ENCODE peak calls at places on chromosomes 11 and 22, in four cellular contexts. One of them, this sample, is unnamed.

GRCh38 chr11:108092134-108092533 is 29.2 kb upstream of the ACAT1 start:
- DNase-seq in H1: no peak
- DNase-seq in HepG2: no peak
- DNase-seq in GM12878: no peak
- DNase-seq in this sample: no peak

GRCh38 chr11:130945945-130946344 is 29.7 kb upstream of the SNX19 start:
- DNase-seq in H1: no peak
- DNase-seq in HepG2: no peak
- DNase-seq in GM12878: no peak
- DNase-seq in this sample: no peak

GRCh38 chr11:134069996-134070845 is 1.3 kb downstream of the JAM3 start:
- DNase-seq in GM12878: no peak
- DNase-seq in HepG2: no peak
- DNase-seq in H1: no peak
- DNase-seq in this sample: no peak

GRCh38 chr11:66124564-66124963 is 54.5 kb downstream of the PACS1 start:
- DNase-seq in GM12878: no peak
- DNase-seq in HepG2: no peak
- DNase-seq in H1: no peak
- DNase-seq in this sample: no peak

GRCh38 chr11:129881570-129882170 is 13.7 kb downstream of the NFRKB start:
- DNase-seq in GM12878: no peak
- DNase-seq in HepG2: peak
- DNase-seq in H1: no peak
- DNase-seq in this sample: peak

GRCh38 chr11:28833670-28834069 is 725.5 kb downstream of the METTL15 start:
- DNase-seq in H1: no peak
- DNase-seq in HepG2: no peak
- DNase-seq in GM12878: no peak
- DNase-seq in this sample: no peak

GRCh38 chr11:70680781-70681281 is 282.5 kb downstream of the CTTN start:
- DNase-seq in H1: no peak
- DNase-seq in GM12878: no peak
- DNase-seq in HepG2: no peak
- DNase-seq in this sample: no peak

GRCh38 chr22:39502109-39502788 is at the start of gene MIEF1:
- DNase-seq in H1: peak
- DNase-seq in GM12878: peak
- DNase-seq in HepG2: peak
- DNase-seq in this sample: peak

GRCh38 chr11:76624515-76625379 is 45.8 kb downstream of the LRRC32 start:
- DNase-seq in H1: no peak
- DNase-seq in HepG2: no peak
- DNase-seq in GM12878: no peak
- DNase-seq in this sample: no peak

GRCh38 chr11:96275807-96276594 is 67.0 kb downstream of the MAML2 start:
- DNase-seq in H1: no peak
- DNase-seq in HepG2: no peak
- DNase-seq in GM12878: no peak
- DNase-seq in this sample: no peak

GRCh38 chr11:66277475-66278391 is at the start of gene CNIH2:
- DNase-seq in HepG2: no peak
- DNase-seq in GM12878: no peak
- DNase-seq in H1: no peak
- DNase-seq in this sample: peak

GRCh38 chr11:23563591-23563990 is 703.3 kb upstream of the CCDC179 start:
- DNase-seq in GM12878: no peak
- DNase-seq in HepG2: no peak
- DNase-seq in H1: no peak
- DNase-seq in this sample: no peak

GRCh38 chr11:62171261-62171723 is 18.7 kb upstream of the SCGB1D1 start:
- DNase-seq in GM12878: peak
- DNase-seq in HepG2: peak
- DNase-seq in H1: peak
- DNase-seq in this sample: peak

GRCh38 chr11:5809122-5809519 is 397 bp downstream of the OR52N2 start:
- DNase-seq in HepG2: no peak
- DNase-seq in H1: no peak
- DNase-seq in GM12878: no peak
- DNase-seq in this sample: no peak

GRCh38 chr22:49291169-49291568 is 536.5 kb downstream of the BRD1 start:
- DNase-seq in H1: no peak
- DNase-seq in HepG2: no peak
- DNase-seq in GM12878: no peak
- DNase-seq in this sample: no peak

DNA sequence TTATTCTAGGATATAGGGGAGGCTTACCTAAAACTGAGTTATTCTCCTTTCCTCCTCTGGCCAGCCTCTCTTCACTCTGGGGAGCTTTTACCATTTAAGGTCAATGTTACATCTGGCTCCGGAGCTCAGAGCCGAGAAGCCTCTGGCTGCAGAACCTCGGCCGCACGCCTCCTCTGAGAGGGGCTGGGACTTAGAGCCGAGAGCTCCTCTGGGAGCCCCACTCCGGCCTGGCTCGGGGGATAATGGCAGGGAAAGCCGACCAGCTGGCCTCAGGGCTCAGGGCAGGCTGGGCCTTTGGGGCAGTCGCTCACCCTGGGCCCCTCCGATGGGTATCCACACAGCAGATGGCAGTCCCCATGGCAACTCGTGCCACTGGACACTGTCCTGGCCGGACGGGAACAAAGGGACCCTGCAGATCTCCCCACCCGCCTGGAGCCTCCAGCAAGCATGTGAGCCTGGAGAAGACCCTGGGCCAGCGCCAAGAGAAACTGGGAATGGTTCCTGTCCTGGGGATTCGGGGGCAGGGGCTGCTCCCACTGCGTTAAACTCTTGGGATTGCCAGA is at the start of gene IRAG1:
- DNase-seq in H1: no peak
- DNase-seq in HepG2: no peak
- DNase-seq in GM12878: no peak
- DNase-seq in this sample: no peak
- TF ChIP-seq CBX5 in H1: no peak
- TF ChIP-seq CBX5 in HepG2: no peak
- TF ChIP-seq CBX5 in GM12878: no peak
- TF ChIP-seq CBX5 in this sample: no peak

GRCh38 chr11:47156333-47156732 is 20.3 kb downstream of the ARFGAP2 start:
- DNase-seq in HepG2: no peak
- DNase-seq in GM12878: no peak
- DNase-seq in H1: no peak
- DNase-seq in this sample: no peak

GRCh38 chr11:47156951-47157350 is 19.7 kb downstream of the ARFGAP2 start:
- DNase-seq in HepG2: no peak
- DNase-seq in GM12878: no peak
- DNase-seq in H1: no peak
- DNase-seq in this sample: no peak

GRCh38 chr11:47152953-47153950 is 23.4 kb downstream of the ARFGAP2 start:
- DNase-seq in HepG2: peak
- DNase-seq in GM12878: peak
- DNase-seq in H1: no peak
- DNase-seq in this sample: peak

GRCh38 chr11:47155914-47156313 is 20.8 kb downstream of the ARFGAP2 start:
- DNase-seq in H1: no peak
- DNase-seq in HepG2: no peak
- DNase-seq in GM12878: no peak
- DNase-seq in this sample: no peak

GRCh38 chr11:47154738-47155570 is 21.7 kb downstream of the ARFGAP2 start:
- DNase-seq in GM12878: no peak
- DNase-seq in H1: no peak
- DNase-seq in HepG2: no peak
- DNase-seq in this sample: no peak
- TF ChIP-seq POLR2AphosphoS5 in GM12878: no peak
- TF ChIP-seq POLR2AphosphoS5 in H1: no peak
- TF ChIP-seq POLR2AphosphoS5 in HepG2: no peak
- TF ChIP-seq POLR2AphosphoS5 in this sample: no peak

DNA sequence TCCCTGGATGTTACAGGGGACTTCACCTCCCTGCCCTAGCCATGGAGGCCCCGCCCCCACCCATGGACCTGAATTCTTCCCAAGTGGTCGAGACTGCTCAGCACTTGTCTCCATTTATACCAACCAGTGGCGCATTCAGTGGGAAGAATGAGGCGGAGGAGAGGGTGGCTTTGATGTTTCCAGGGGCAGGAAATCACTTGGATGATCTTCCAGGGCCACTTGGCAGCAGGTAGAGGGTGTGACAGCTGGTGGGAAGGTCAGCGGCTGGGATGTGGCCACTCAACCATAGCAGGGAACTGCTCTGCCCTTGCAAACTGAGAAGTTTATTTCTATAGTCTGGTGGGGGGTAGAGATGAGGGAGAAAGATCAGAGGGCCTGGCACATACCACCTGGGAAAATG is 155.2 kb upstream of the BLID start:
- DNase-seq in HepG2: no peak
- DNase-seq in H1: no peak
- DNase-seq in GM12878: no peak
- DNase-seq in this sample: no peak
- TF ChIP-seq CBX5 in HepG2: no peak
- TF ChIP-seq CBX5 in H1: no peak
- TF ChIP-seq CBX5 in GM12878: no peak
- TF ChIP-seq CBX5 in this sample: no peak

DNA sequence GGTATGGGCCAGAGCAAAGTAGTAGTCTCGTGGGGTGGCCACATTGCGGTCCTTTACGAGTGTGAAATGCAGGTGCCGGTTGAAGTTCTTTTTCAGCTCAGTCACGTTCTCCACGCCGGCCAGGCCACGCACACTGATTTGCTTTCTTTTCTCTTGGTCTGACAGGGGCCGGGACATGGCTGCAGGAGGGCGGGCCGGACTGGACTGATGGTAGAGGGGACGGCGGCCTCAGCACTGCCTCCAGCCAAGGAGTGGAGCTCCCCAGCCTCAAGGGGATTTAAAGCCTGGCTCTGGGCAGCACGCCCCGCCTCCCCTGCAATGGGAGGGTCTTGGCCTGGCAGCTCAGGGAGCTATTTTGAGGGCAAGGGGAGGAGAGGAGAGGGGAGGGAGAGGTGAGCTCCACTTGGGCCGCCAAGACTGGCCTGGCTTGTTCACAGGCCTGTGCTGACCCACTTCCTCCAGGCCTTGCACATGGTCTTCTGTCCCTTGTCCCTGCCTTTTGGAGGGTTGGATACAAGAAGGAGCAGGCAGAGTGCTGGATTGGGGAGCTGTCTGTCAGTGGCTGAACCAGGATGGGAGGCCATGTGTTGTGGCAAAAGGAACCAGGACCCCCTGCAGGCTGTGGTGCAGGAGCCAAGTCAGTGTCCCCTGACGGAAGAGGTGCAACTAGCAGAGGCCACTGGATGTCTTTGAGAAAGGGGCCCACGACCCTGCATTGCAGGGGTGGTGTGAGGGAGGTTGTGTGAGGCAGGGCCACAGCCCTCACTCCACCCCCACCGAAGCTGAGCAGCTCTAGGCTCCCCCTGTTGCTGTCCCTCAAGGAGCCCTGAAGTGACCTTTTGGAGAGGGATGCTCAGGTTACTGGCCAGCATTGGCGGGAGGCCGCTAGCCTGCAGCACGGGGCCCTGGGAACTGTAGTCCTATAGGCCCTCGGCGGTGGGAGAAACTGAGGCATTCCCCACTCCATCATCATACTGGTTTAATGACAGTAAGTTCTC is at the start of gene PYGM:
- DNase-seq in HepG2: no peak
- DNase-seq in GM12878: no peak
- DNase-seq in H1: peak
- DNase-seq in this sample: peak
- TF ChIP-seq POLR2AphosphoS5 in HepG2: no peak
- TF ChIP-seq POLR2AphosphoS5 in GM12878: peak
- TF ChIP-seq POLR2AphosphoS5 in H1: peak
- TF ChIP-seq POLR2AphosphoS5 in this sample: no peak

GRCh38 chr11:35593143-35593542 is 25.1 kb upstream of the FJX1 start:
- DNase-seq in GM12878: no peak
- DNase-seq in HepG2: no peak
- DNase-seq in H1: no peak
- DNase-seq in this sample: no peak
- TF ChIP-seq CBX5 in GM12878: no peak
- TF ChIP-seq CBX5 in HepG2: no peak
- TF ChIP-seq CBX5 in H1: no peak
- TF ChIP-seq CBX5 in this sample: no peak

GRCh38 chr11:125903753-125904659 is at the start of gene DDX25:
- DNase-seq in HepG2: no peak
- DNase-seq in GM12878: no peak
- DNase-seq in H1: peak
- DNase-seq in this sample: no peak
- TF ChIP-seq POLR2AphosphoS5 in HepG2: no peak
- TF ChIP-seq POLR2AphosphoS5 in GM12878: no peak
- TF ChIP-seq POLR2AphosphoS5 in H1: no peak
- TF ChIP-seq POLR2AphosphoS5 in this sample: no peak

DNA sequence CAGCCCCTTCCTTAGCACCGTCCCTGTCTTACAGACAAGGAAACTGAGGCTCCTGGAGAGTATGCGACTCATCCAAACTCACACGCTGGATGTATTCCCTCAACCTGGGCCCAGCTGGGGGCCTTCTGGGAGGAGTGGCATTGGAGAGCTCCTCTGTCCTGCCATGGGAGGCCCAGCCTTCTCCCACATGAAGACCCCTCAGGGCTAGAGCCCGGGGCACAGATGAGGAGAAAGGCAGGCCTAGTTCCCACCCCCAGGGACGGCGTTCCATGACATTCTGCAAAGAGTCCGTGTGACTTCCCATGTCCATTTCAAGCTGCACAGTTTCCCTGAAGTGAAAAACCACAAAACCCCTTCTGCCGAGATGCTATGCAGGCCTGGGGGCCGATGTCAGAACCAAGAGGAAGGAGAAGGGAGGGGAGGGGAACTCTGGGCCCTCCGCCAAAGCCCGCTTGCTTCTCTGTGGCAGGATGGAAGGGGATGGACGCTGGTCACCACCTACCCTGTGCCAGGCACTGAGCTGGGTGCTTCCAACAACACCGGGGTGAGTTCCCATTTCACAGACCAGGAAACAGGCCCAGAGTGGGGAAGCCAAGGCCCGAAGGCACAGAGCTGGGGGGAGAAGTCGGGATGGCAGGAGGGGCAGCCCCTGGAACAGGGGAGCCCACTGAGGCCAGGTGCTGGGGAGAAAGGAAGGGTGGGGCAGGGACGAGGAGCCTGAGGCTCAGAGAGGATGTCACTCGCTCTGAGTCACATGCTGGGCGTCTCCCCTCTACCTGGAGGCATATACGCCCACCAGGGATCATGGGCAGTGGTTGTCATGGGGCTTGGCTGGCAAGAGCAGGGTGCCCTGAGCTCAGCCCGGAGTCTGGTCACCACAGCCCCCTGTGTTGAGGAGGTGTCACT is 15.7 kb downstream of the RAC2 start:
- DNase-seq in HepG2: no peak
- DNase-seq in GM12878: no peak
- DNase-seq in H1: no peak
- DNase-seq in this sample: no peak
- TF ChIP-seq CBX5 in HepG2: no peak
- TF ChIP-seq CBX5 in GM12878: no peak
- TF ChIP-seq CBX5 in H1: no peak
- TF ChIP-seq CBX5 in this sample: no peak